ENCODE peak calls at places on chromosomes 4 and X, in seven cellular contexts. One of them, this sample, is unnamed.

GRCh38 chr4:11182586-11183357 is 245.9 kb downstream of the HS3ST1 start:
- DNase-seq in nucleus accumbens: no peak
- DNase-seq in memory B cell: no peak
- DNase-seq in ELF-1: no peak
- DNase-seq in H54: no peak
- DNase-seq in GM13976: no peak
- DNase-seq in mesenteric fat pad: no peak
- DNase-seq in this sample: no peak

GRCh38 chr4:30720021-30720655 is at the start of gene PCDH7:
- DNase-seq in mesenteric fat pad: no peak
- DNase-seq in ELF-1: peak
- DNase-seq in H54: no peak
- DNase-seq in GM13976: peak
- DNase-seq in nucleus accumbens: peak
- DNase-seq in memory B cell: no peak
- DNase-seq in this sample: no peak

GRCh38 chrX:72280210-72280882 is 3.3 kb upstream of the RPS4X start:
- DNase-seq in memory B cell: no peak
- DNase-seq in ELF-1: peak
- DNase-seq in mesenteric fat pad: no peak
- DNase-seq in H54: peak
- DNase-seq in nucleus accumbens: peak
- DNase-seq in GM13976: no peak
- DNase-seq in this sample: no peak

GRCh38 chr4:53943345-53944085 is 120.9 kb downstream of the CHIC2 start:
- DNase-seq in nucleus accumbens: no peak
- DNase-seq in GM13976: no peak
- DNase-seq in memory B cell: no peak
- DNase-seq in H54: no peak
- DNase-seq in ELF-1: no peak
- DNase-seq in mesenteric fat pad: no peak
- DNase-seq in this sample: no peak

GRCh38 chrX:42499620-42500019 is 278.3 kb downstream of the PPP1R2C start:
- DNase-seq in memory B cell: no peak
- DNase-seq in GM13976: no peak
- DNase-seq in mesenteric fat pad: no peak
- DNase-seq in nucleus accumbens: no peak
- DNase-seq in ELF-1: no peak
- DNase-seq in H54: no peak
- DNase-seq in this sample: no peak

GRCh38 chr4:69717778-69718177 is 42.6 kb downstream of the SULT1B1 start:
- DNase-seq in memory B cell: no peak
- DNase-seq in H54: no peak
- DNase-seq in GM13976: no peak
- DNase-seq in ELF-1: no peak
- DNase-seq in mesenteric fat pad: no peak
- DNase-seq in nucleus accumbens: no peak
- DNase-seq in this sample: no peak

GRCh38 chr4:110224812-110225211 is 26.4 kb upstream of the ELOVL6 start:
- DNase-seq in mesenteric fat pad: no peak
- DNase-seq in nucleus accumbens: no peak
- DNase-seq in ELF-1: no peak
- DNase-seq in memory B cell: no peak
- DNase-seq in H54: no peak
- DNase-seq in GM13976: no peak
- DNase-seq in this sample: no peak

GRCh38 chrX:1767026-1767425 is 152.2 kb downstream of the ASMT start:
- DNase-seq in GM13976: no peak
- DNase-seq in H54: no peak
- DNase-seq in ELF-1: peak
- DNase-seq in memory B cell: no peak
- DNase-seq in nucleus accumbens: peak
- DNase-seq in mesenteric fat pad: no peak
- DNase-seq in this sample: no peak

GRCh38 chr4:61003301-61003700 is 196.8 kb upstream of the ADGRL3 start:
- DNase-seq in mesenteric fat pad: no peak
- DNase-seq in nucleus accumbens: no peak
- DNase-seq in H54: no peak
- DNase-seq in memory B cell: no peak
- DNase-seq in GM13976: no peak
- DNase-seq in ELF-1: no peak
- DNase-seq in this sample: no peak

GRCh38 chr4:8587469-8588195 is 4.9 kb upstream of the CPZ start:
- DNase-seq in ELF-1: no peak
- DNase-seq in nucleus accumbens: no peak
- DNase-seq in H54: no peak
- DNase-seq in GM13976: no peak
- DNase-seq in memory B cell: no peak
- DNase-seq in mesenteric fat pad: no peak
- DNase-seq in this sample: no peak

GRCh38 chr4:37441231-37442061 is 196.9 kb downstream of the NWD2 start:
- DNase-seq in ELF-1: peak
- DNase-seq in GM13976: no peak
- DNase-seq in memory B cell: no peak
- DNase-seq in H54: no peak
- DNase-seq in mesenteric fat pad: no peak
- DNase-seq in nucleus accumbens: no peak
- DNase-seq in this sample: no peak

GRCh38 chrX:135000516-135000915 is 9.7 kb downstream of the SMIM10 start:
- DNase-seq in mesenteric fat pad: no peak
- DNase-seq in H54: no peak
- DNase-seq in ELF-1: no peak
- DNase-seq in nucleus accumbens: no peak
- DNase-seq in memory B cell: no peak
- DNase-seq in GM13976: no peak
- DNase-seq in this sample: no peak

GRCh38 chr4:107153228-107153627 is 117.1 kb upstream of the DKK2 start:
- DNase-seq in ELF-1: peak
- DNase-seq in memory B cell: no peak
- DNase-seq in mesenteric fat pad: no peak
- DNase-seq in H54: no peak
- DNase-seq in nucleus accumbens: no peak
- DNase-seq in GM13976: no peak
- DNase-seq in this sample: no peak

GRCh38 chr4:75849459-75849858 is 52.8 kb downstream of the PPEF2 start:
- DNase-seq in H54: no peak
- DNase-seq in ELF-1: peak
- DNase-seq in mesenteric fat pad: no peak
- DNase-seq in memory B cell: no peak
- DNase-seq in GM13976: no peak
- DNase-seq in nucleus accumbens: no peak
- DNase-seq in this sample: no peak

GRCh38 chrX:152640039-152640818 is 2.5 kb downstream of the GABRQ start:
- DNase-seq in H54: no peak
- DNase-seq in GM13976: no peak
- DNase-seq in ELF-1: no peak
- DNase-seq in mesenteric fat pad: no peak
- DNase-seq in memory B cell: no peak
- DNase-seq in nucleus accumbens: no peak
- DNase-seq in this sample: no peak

GRCh38 chr4:156677136-156677535 is 294.5 kb downstream of the PDGFC start:
- DNase-seq in memory B cell: no peak
- DNase-seq in mesenteric fat pad: no peak
- DNase-seq in nucleus accumbens: no peak
- DNase-seq in ELF-1: peak
- DNase-seq in H54: no peak
- DNase-seq in GM13976: peak
- DNase-seq in this sample: no peak

GRCh38 chr4:11710484-11710883 is 281.8 kb upstream of the HS3ST1 start:
- DNase-seq in ELF-1: no peak
- DNase-seq in GM13976: no peak
- DNase-seq in mesenteric fat pad: no peak
- DNase-seq in memory B cell: no peak
- DNase-seq in H54: no peak
- DNase-seq in nucleus accumbens: no peak
- DNase-seq in this sample: no peak

GRCh38 chr4:51894246-51894645 is 51.3 kb downstream of the DCUN1D4 start:
- DNase-seq in H54: no peak
- DNase-seq in mesenteric fat pad: no peak
- DNase-seq in nucleus accumbens: no peak
- DNase-seq in GM13976: no peak
- DNase-seq in ELF-1: no peak
- DNase-seq in memory B cell: no peak
- DNase-seq in this sample: no peak

GRCh38 chr4:119300072-119300387 is 21.9 kb downstream of the FABP2 start:
- DNase-seq in ELF-1: no peak
- DNase-seq in GM13976: no peak
- DNase-seq in memory B cell: no peak
- DNase-seq in H54: no peak
- DNase-seq in mesenteric fat pad: no peak
- DNase-seq in nucleus accumbens: no peak
- DNase-seq in this sample: peak

GRCh38 chrX:78595901-78596502 is 63.1 kb downstream of the RTL3 start:
- DNase-seq in nucleus accumbens: no peak
- DNase-seq in H54: no peak
- DNase-seq in mesenteric fat pad: no peak
- DNase-seq in GM13976: no peak
- DNase-seq in ELF-1: peak
- DNase-seq in memory B cell: no peak
- DNase-seq in this sample: no peak

GRCh38 chr4:10971800-10972398 is 287.3 kb upstream of the CLNK start:
- DNase-seq in memory B cell: no peak
- DNase-seq in H54: no peak
- DNase-seq in GM13976: no peak
- DNase-seq in ELF-1: no peak
- DNase-seq in mesenteric fat pad: no peak
- DNase-seq in nucleus accumbens: no peak
- DNase-seq in this sample: no peak

GRCh38 chr4:3045500-3045850 is 28.9 kb downstream of the HTT-AS start:
- DNase-seq in memory B cell: peak
- DNase-seq in ELF-1: no peak
- DNase-seq in H54: no peak
- DNase-seq in GM13976: peak
- DNase-seq in mesenteric fat pad: peak
- DNase-seq in nucleus accumbens: no peak
- DNase-seq in this sample: no peak

GRCh38 chrX:118726887-118727685 is at the start of gene IL13RA1:
- DNase-seq in nucleus accumbens: no peak
- DNase-seq in memory B cell: no peak
- DNase-seq in mesenteric fat pad: peak
- DNase-seq in ELF-1: peak
- DNase-seq in GM13976: peak
- DNase-seq in H54: peak
- DNase-seq in this sample: no peak

GRCh38 chr4:2071912-2072867 is 13.1 kb downstream of the NAT8L start:
- DNase-seq in GM13976: no peak
- DNase-seq in ELF-1: peak
- DNase-seq in mesenteric fat pad: no peak
- DNase-seq in memory B cell: no peak
- DNase-seq in H54: no peak
- DNase-seq in nucleus accumbens: no peak
- DNase-seq in this sample: no peak

GRCh38 chrX:16558489-16558888 is 91.5 kb upstream of the S100G start:
- DNase-seq in mesenteric fat pad: no peak
- DNase-seq in GM13976: no peak
- DNase-seq in memory B cell: no peak
- DNase-seq in ELF-1: no peak
- DNase-seq in nucleus accumbens: no peak
- DNase-seq in H54: no peak
- DNase-seq in this sample: no peak

GRCh38 chr4:108965031-108965430 is 202.2 kb upstream of the ETNPPL start:
- DNase-seq in mesenteric fat pad: no peak
- DNase-seq in H54: no peak
- DNase-seq in GM13976: no peak
- DNase-seq in nucleus accumbens: no peak
- DNase-seq in ELF-1: no peak
- DNase-seq in memory B cell: no peak
- DNase-seq in this sample: no peak

GRCh38 chr4:37847311-37847710 is 20.8 kb downstream of the PGM2 start:
- DNase-seq in mesenteric fat pad: no peak
- DNase-seq in GM13976: no peak
- DNase-seq in H54: no peak
- DNase-seq in nucleus accumbens: no peak
- DNase-seq in memory B cell: no peak
- DNase-seq in ELF-1: no peak
- DNase-seq in this sample: no peak

GRCh38 chr4:164381859-164382258 is 372.1 kb upstream of the SMIM31 start:
- DNase-seq in nucleus accumbens: no peak
- DNase-seq in ELF-1: no peak
- DNase-seq in memory B cell: no peak
- DNase-seq in H54: no peak
- DNase-seq in mesenteric fat pad: no peak
- DNase-seq in GM13976: no peak
- DNase-seq in this sample: no peak

GRCh38 chrX:122943918-122944317 is 240.2 kb upstream of the GRIA3 start:
- DNase-seq in mesenteric fat pad: no peak
- DNase-seq in memory B cell: no peak
- DNase-seq in ELF-1: no peak
- DNase-seq in nucleus accumbens: no peak
- DNase-seq in H54: no peak
- DNase-seq in GM13976: no peak
- DNase-seq in this sample: no peak

GRCh38 chr4:150722908-150723362 is 141.0 kb downstream of the MAB21L2 start:
- DNase-seq in nucleus accumbens: no peak
- DNase-seq in memory B cell: no peak
- DNase-seq in mesenteric fat pad: no peak
- DNase-seq in H54: no peak
- DNase-seq in GM13976: no peak
- DNase-seq in ELF-1: peak
- DNase-seq in this sample: no peak

GRCh38 chrX:13219990-13220764 is 99.7 kb downstream of the ATXN3L start:
- DNase-seq in memory B cell: no peak
- DNase-seq in ELF-1: no peak
- DNase-seq in mesenteric fat pad: no peak
- DNase-seq in H54: no peak
- DNase-seq in nucleus accumbens: no peak
- DNase-seq in GM13976: no peak
- DNase-seq in this sample: no peak

GRCh38 chrX:1360171-1360570 is 23.6 kb downstream of the IL3RA start:
- DNase-seq in GM13976: no peak
- DNase-seq in mesenteric fat pad: no peak
- DNase-seq in H54: no peak
- DNase-seq in memory B cell: no peak
- DNase-seq in nucleus accumbens: no peak
- DNase-seq in ELF-1: no peak
- DNase-seq in this sample: no peak

GRCh38 chrX:93673056-93673868 is at the start of gene NAP1L3:
- DNase-seq in nucleus accumbens: peak
- DNase-seq in mesenteric fat pad: peak
- DNase-seq in ELF-1: peak
- DNase-seq in GM13976: peak
- DNase-seq in memory B cell: no peak
- DNase-seq in H54: peak
- DNase-seq in this sample: no peak

GRCh38 chr4:74394476-74395136 is 29.7 kb downstream of the EREG start:
- DNase-seq in nucleus accumbens: no peak
- DNase-seq in ELF-1: no peak
- DNase-seq in mesenteric fat pad: no peak
- DNase-seq in GM13976: no peak
- DNase-seq in memory B cell: no peak
- DNase-seq in H54: no peak
- DNase-seq in this sample: no peak

GRCh38 chr4:76087007-76087769 is 12.7 kb downstream of the ART3 start:
- DNase-seq in mesenteric fat pad: no peak
- DNase-seq in memory B cell: no peak
- DNase-seq in ELF-1: peak
- DNase-seq in nucleus accumbens: peak
- DNase-seq in H54: peak
- DNase-seq in GM13976: peak
- DNase-seq in this sample: no peak

GRCh38 chrX:152635941-152636340 is 1.8 kb upstream of the GABRQ start:
- DNase-seq in GM13976: no peak
- DNase-seq in ELF-1: peak
- DNase-seq in memory B cell: no peak
- DNase-seq in H54: no peak
- DNase-seq in nucleus accumbens: peak
- DNase-seq in mesenteric fat pad: no peak
- DNase-seq in this sample: no peak